ENCODE peak calls at places on chromosomes 7 and 10, in nine cellular contexts. K, Q, W, V, R, S, F, P and G are unnamed samples.

GRCh38 chr7:140525741-140526140 is 46.4 kb upstream of the MKRN1 start:
- DNase-seq in F (no peak), Q (no peak), V (peak; percentile 30), S (no peak), R (peak; percentile 5), P (peak; percentile 12), K (no peak), W (peak; percentile 82), G (no peak)

GRCh38 chr7:158824028-158824427 is 5.3 kb downstream of the ESYT2 start:
- DNase-seq in Q (peak; percentile 29), W (no peak), V (peak; percentile 52), S (no peak), K (no peak), P (no peak), F (no peak), R (peak; percentile 58), G (no peak)

GRCh38 chr7:148747274-148747673 is 48.6 kb downstream of the CUL1 start:
- DNase-seq in K (no peak), V (no peak), Q (no peak), P (no peak), S (no peak), R (no peak), F (no peak), W (no peak), G (no peak)

GRCh38 chr7:121366852-121367431 is 29.2 kb downstream of the FAM3C start:
- DNase-seq in R (no peak), V (no peak), W (peak; percentile 58), P (no peak), Q (peak; percentile 2), K (no peak), S (peak; percentile 6), F (peak; percentile 28), G (peak; percentile 49)

GRCh38 chr10:6005856-6006390 is 28.6 kb upstream of the IL15RA start:
- DNase-seq in K (no peak), S (no peak), Q (no peak), W (no peak), F (no peak), P (no peak), V (no peak), R (no peak), G (no peak)

GRCh38 chr7:49295136-49295535 is 370.8 kb downstream of the CDC14C start:
- DNase-seq in P (no peak), W (no peak), F (no peak), V (no peak), K (no peak), R (no peak), S (no peak), Q (no peak), G (no peak)

GRCh38 chr7:151199196-151199874 is 11.0 kb downstream of the H2BK1 start:
- DNase-seq in W (no peak), K (peak; percentile 71), V (no peak), Q (no peak), R (no peak), F (no peak), P (no peak), S (no peak), G (no peak)

GRCh38 chr10:122293156-122293978 is 22.3 kb downstream of the BTBD16 start:
- DNase-seq in R (no peak), Q (no peak), W (peak; percentile 39), F (no peak), V (no peak), S (no peak), K (no peak), P (no peak), G (no peak)

GRCh38 chr7:81462672-81463071 is 307.2 kb downstream of the HGF start:
- DNase-seq in Q (no peak), K (no peak), W (no peak), S (no peak), R (no peak), P (no peak), V (no peak), F (peak; percentile 73), G (no peak)

GRCh38 chr10:118590334-118590733 is 5.1 kb downstream of the PRLHR start:
- DNase-seq in W (no peak), V (no peak), Q (no peak), K (no peak), S (no peak), R (no peak), F (peak; percentile 12), P (no peak), G (peak; percentile 81)